ENCODE peak calls at places on chromosome 9, in five cellular contexts. X is A549, O is K562, N is ovary, F is sigmoid colon. L is an unnamed sample. For H3K9me3, the result is how much of the 10 kb centered on the place peaks cover.

GRCh38 chr9:18359335-18359734 is 114.6 kb upstream of the ADAMTSL1 start:
- DNase-seq in O (no peak), F (no peak), N (no peak), X (no peak), L (no peak)

GRCh38 chr9:121655231-121655755 is 3.9 kb downstream of the DAB2IP start:
- DNase-seq in O (no peak), F (no peak), X (no peak), N (no peak), L (no peak)

GRCh38 chr9:127574089-127574921 is 37.8 kb upstream of the STXBP1 start:
- DNase-seq in N (no peak), O (no peak), X (peak), F (no peak), L (peak)

GRCh38 chr9:35690447-35691324 is 961 bp upstream of the TPM2 start:
- DNase-seq in N (peak), F (peak), O (peak), X (peak), L (peak)

GRCh38 chr9:14723301-14723700 is 768 bp upstream of the CER1 start:
- DNase-seq in N (no peak), X (no peak), O (no peak), F (no peak), L (no peak)

GRCh38 chr9:127935765-127936221 is 1.9 kb downstream of the DPM2 start:
- DNase-seq in O (peak), N (no peak), X (no peak), F (no peak), L (no peak)

GRCh38 chr9:88945636-88946333 is 45.5 kb upstream of the S1PR3 start:
- DNase-seq in X (no peak), O (no peak), N (no peak), F (no peak), L (no peak)

GRCh38 chr9:75903785-75904360 is 13.4 kb downstream of the PCSK5 start:
- DNase-seq in N (no peak), X (peak), F (peak), O (no peak), L (peak)

GRCh38 chr9:124257865-124258764 is at the start of gene NEK6:
- DNase-seq in F (peak), N (peak), X (no peak), O (peak), L (peak)

GRCh38 chr9:90847971-90848370 is 46.4 kb downstream of the SYK start:
- DNase-seq in N (no peak), X (no peak), F (no peak), O (no peak), L (no peak)

GRCh38 chr9:99101812-99102211 is 3.1 kb upstream of the TGFBR1 start:
- DNase-seq in F (no peak), X (no peak), O (no peak), N (no peak), L (no peak)

GRCh38 chr9:90044710-90045151 is 439.9 kb downstream of the GADD45G start:
- DNase-seq in X (peak), N (no peak), F (no peak), O (no peak), L (no peak)

GRCh38 chr9:72443855-72444254 is 77.6 kb upstream of the TMC1 start:
- DNase-seq in X (peak), O (no peak), F (no peak), N (no peak), L (no peak)

GRCh38 chr9:109705515-109705914 is 74.5 kb upstream of the PALM2AKAP2 start:
- DNase-seq in F (no peak), N (no peak), O (no peak), X (no peak), L (no peak)

GRCh38 chr9:104906441-104907277 is 21.3 kb downstream of the ABCA1 start:
- DNase-seq in F (peak), N (no peak), O (no peak), X (no peak), L (no peak)

GRCh38 chr9:98810106-98810840 is 2.8 kb downstream of the GALNT12 start:
- DNase-seq in N (no peak), X (no peak), O (no peak), F (no peak), L (no peak)

GRCh38 chr9:34158362-34158869 is 20.4 kb upstream of the UBAP1 start:
- DNase-seq in N (no peak), F (no peak), O (peak), X (peak), L (peak)

GRCh38 chr9:20205821-20206220 is 416.5 kb downstream of the MLLT3 start:
- DNase-seq in O (no peak), N (no peak), X (no peak), F (no peak), L (no peak)

GRCh38 chr9:2597483-2597882 is 24.1 kb upstream of the VLDLR start:
- DNase-seq in X (no peak), O (no peak), N (no peak), F (no peak), L (no peak)

GRCh38 chr9:85610074-85610855 is 131.5 kb downstream of the AGTPBP1 start:
- DNase-seq in O (peak), X (peak), F (no peak), N (no peak), L (no peak)

GRCh38 chr9:120040896-120041295 is 539.1 kb downstream of the CDK5RAP2 start:
- DNase-seq in O (no peak), F (no peak), X (no peak), N (no peak), L (no peak)

GRCh38 chr9:37905776-37906175 is 1.8 kb upstream of the SLC25A51 start:
- DNase-seq in X (no peak), O (no peak), F (peak), N (no peak), L (no peak)

GRCh38 chr9:136597141-136597885 is 51.5 kb upstream of the NOTCH1 start:
- DNase-seq in N (no peak), O (no peak), X (no peak), F (no peak), L (no peak)

GRCh38 chr9:83503881-83504280 is 34.3 kb downstream of the FRMD3 start:
- DNase-seq in N (no peak), O (no peak), X (no peak), F (no peak), L (no peak)

GRCh38 chr9:112028242-112029221 is 131.9 kb downstream of the UGCG start:
- DNase-seq in F (no peak), O (no peak), X (no peak), N (no peak), L (no peak)

GRCh38 chr9:96361668-96362067 is 21.8 kb downstream of the SLC35D2 start:
- DNase-seq in N (no peak), F (no peak), X (no peak), O (no peak), L (no peak)

GRCh38 chr9:34463098-34463900 is 4.7 kb downstream of the DNAI1 start:
- DNase-seq in X (peak), N (no peak), O (no peak), F (no peak), L (no peak)

GRCh38 chr9:93231121-93231694 is 47.3 kb downstream of the WNK2 start:
- DNase-seq in X (no peak), O (no peak), N (no peak), F (no peak), L (peak)
- TF ChIP-seq EP300 in X (no peak), O (no peak), N (no peak), F (no peak), L (no peak)

GRCh38 chr9:115694991-115695390 is 458.6 kb upstream of the PAPPA start:
- DNase-seq in X (no peak), F (no peak), N (no peak), O (no peak), L (no peak)

GRCh38 chr9:115694014-115694413 is 459.6 kb upstream of the PAPPA start:
- DNase-seq in N (no peak), O (no peak), F (no peak), X (peak), L (peak)

GRCh38 chr9:115691097-115691496 is 462.5 kb upstream of the PAPPA start:
- DNase-seq in N (no peak), O (no peak), X (peak), F (no peak), L (no peak)

GRCh38 chr9:115689331-115689730 is 464.3 kb upstream of the PAPPA start:
- DNase-seq in N (no peak), O (no peak), X (no peak), F (no peak), L (no peak)

GRCh38 chr9:115691686-115692085 is 461.9 kb upstream of the PAPPA start:
- DNase-seq in O (no peak), X (no peak), F (no peak), N (no peak), L (no peak)
- H3K4me3 ChIP-seq in O (no peak), X (no peak), F (no peak), N (no peak), L (no peak)

GRCh38 chr9:81430727-81431126 is 258.6 kb downstream of the TLE1 start:
- DNase-seq in O (no peak), N (no peak), X (no peak), F (no peak), L (no peak)
- H3K9me3 ChIP-seq in O (under half), N (under half), X (under half), F (under half), L (under half)

DNA sequence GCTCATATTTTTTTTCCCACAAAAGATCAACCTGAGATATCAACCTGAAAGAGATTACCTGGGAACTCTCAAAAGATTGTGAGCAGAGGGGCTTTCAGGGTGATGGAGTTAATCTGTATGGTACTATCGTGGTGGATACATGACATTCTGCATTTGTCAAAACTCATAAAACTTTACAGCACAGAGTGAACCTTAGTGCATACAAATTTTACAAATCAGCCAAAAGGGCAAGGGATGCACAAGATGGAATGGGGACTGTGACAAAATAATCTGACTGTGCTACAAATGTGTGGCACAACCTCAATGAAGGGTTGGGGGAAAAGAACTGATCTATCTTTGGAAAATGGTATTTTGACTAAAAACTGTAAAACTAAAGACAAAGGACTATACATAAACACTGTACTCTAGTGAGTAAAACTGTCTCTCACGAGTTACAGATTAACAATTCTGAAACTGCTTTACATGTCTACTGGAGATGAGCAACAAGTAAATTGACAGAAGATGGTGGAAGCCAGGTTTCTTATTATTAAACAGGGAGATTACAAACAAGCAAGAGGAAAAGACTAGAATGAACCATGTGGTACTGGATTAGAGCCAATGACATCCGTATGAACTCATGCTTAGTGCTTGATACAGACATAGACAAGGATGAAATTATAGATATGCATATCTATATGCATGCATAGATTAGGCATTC is 24.8 kb upstream of the RLN1 start:
- DNase-seq in X (no peak), N (no peak), F (no peak), O (no peak), L (no peak)
- TF ChIP-seq EP300 in X (no peak), N (no peak), F (no peak), O (no peak), L (no peak)

GRCh38 chr9:87179556-87180340 is 232.4 kb upstream of the GAS1 start:
- DNase-seq in X (no peak), F (no peak), O (no peak), N (no peak), L (no peak)
- H3K4me3 ChIP-seq in X (no peak), F (no peak), O (no peak), N (no peak), L (no peak)

DNA sequence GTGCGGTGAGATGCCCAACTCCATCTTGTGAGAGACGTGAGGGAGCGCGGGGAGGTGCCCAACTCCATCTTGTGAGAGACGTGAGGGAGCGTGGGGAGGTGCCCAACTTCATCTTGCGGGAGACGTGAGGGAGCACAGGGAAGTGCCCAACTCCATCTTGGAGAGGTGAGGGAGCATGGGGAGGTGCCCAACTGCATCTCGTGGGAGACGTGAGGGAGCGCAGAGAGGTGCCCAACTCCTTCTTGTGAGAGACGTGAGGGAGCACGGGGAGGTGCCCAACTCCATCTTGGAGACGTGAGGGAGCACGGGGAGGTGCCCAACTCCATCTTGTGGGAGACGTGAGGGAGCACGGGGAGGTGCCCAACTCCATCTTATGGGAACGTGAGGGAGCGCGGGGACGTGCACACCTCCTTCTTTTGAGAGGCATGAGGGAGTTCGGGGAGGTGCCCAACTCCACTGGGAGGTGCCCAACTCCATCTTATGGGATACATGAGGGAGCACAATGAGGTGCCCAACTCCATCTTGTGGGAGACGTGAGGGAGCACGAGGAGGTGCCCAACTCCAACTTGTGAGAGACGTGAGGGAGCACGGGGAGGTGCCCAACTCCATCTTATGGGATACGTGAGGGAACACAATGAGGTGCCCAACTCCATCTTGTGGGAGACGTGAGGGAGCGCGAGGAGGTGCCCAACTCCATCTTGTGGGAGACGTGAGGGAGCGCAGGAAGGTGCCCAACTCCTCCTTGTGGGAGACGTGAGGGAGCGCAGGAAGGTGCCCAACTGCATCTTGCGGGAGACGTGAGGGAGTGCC is 235.4 kb downstream of the CACNA1B start:
- DNase-seq in N (no peak), F (no peak), O (no peak), X (no peak), L (no peak)
- H3K9me3 ChIP-seq in N (under half), F (under half), O (under half), X (under half), L (under half)

GRCh38 chr9:95007470-95007869 is 281.0 kb downstream of the AOPEP start:
- DNase-seq in F (no peak), N (no peak), X (no peak), O (no peak), L (no peak)
- TF ChIP-seq EP300 in F (no peak), N (no peak), X (no peak), O (no peak), L (no peak)

GRCh38 chr9:22240619-22241018 is 206.0 kb upstream of the DMRTA1 start:
- DNase-seq in X (no peak), O (no peak), F (no peak), N (no peak), L (no peak)
- H3K4me3 ChIP-seq in X (no peak), O (no peak), F (no peak), N (no peak), L (no peak)

GRCh38 chr9:135116892-135117680 is 29.6 kb downstream of the OLFM1 start:
- DNase-seq in F (no peak), N (no peak), X (no peak), O (no peak), L (no peak)

GRCh38 chr9:135122316-135122715 is 34.8 kb downstream of the OLFM1 start:
- DNase-seq in N (no peak), O (no peak), F (no peak), X (no peak), L (no peak)

GRCh38 chr9:135119496-135120064 is 32.1 kb downstream of the OLFM1 start:
- DNase-seq in O (no peak), N (no peak), F (no peak), X (no peak), L (no peak)

GRCh38 chr9:135120249-135120648 is 32.8 kb downstream of the OLFM1 start:
- DNase-seq in F (no peak), X (no peak), N (no peak), O (no peak), L (no peak)

DNA sequence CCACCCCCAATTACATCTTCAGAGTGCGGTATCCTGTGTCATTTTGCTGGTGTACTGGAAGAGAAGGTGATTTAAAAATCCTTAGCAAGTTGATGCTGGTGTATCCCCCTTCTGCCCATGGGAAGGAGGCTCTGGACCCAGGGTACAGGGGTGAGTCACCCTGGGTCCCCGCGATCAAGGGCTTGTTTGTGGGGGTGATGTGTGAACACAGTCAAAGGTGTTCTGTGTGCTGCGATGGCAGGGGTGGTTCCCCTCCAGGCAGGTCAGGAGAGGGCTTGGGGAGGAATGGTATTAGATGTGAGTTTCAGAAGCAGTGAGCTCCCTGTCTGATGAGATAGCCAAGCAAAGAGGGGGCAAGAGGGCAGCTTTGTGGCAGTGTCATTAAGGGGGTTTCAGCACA is 28.9 kb downstream of the OLFM1 start:
- DNase-seq in O (no peak), X (no peak), N (no peak), F (no peak), L (no peak)
- H3K9me3 ChIP-seq in O (under half), X (under half), N (under half), F (under half), L (under half)

L was measured in transverse colon.